ENCODE peak calls at places on chromosomes 16 and 17, in five cellular contexts. H is stimulated activated CD4-positive, alpha-beta T cell treated with anti-CD3 and anti-CD28 coated beads, Interleukin-2, amount 100 ng/mL, for 48 hours; A is activated CD8-positive, alpha-beta memory T cell treated with anti-CD3 and anti-CD28 coated beads for 1 hour; C is upper lobe of right lung; E is NCI-H510A. G is an unnamed sample.

GRCh38 chr17:1865252-1866037 is 35.6 kb downstream of the RPA1 start:
- DNase-seq in H (peak), A (peak), C (no peak), E (no peak), G (no peak)

GRCh38 chr16:10708969-10709368 is 14.2 kb upstream of the TEKT5 start:
- DNase-seq in H (no peak), A (no peak), C (no peak), E (no peak), G (no peak)

GRCh38 chr16:720990-721764 is at the start of gene ANTKMT:
- DNase-seq in H (peak), A (peak), C (peak), E (peak), G (no peak)

GRCh38 chr17:8222380-8222629 is 11.9 kb upstream of the AURKB start:
- DNase-seq in H (no peak), A (no peak), C (no peak), E (no peak), G (no peak)

GRCh38 chr17:46947236-46947635 is 24.3 kb downstream of the GOSR2 start:
- DNase-seq in H (no peak), A (no peak), C (no peak), E (no peak), G (no peak)

GRCh38 chr17:37283414-37283961 is 92.3 kb upstream of the C17orf78 start:
- DNase-seq in H (no peak), A (no peak), C (no peak), E (no peak), G (no peak)

GRCh38 chr16:85552980-85553435 is 60.1 kb upstream of the GSE1 start:
- DNase-seq in H (no peak), A (no peak), C (peak), E (no peak), G (no peak)

GRCh38 chr17:29038511-29039300 is 4.2 kb upstream of the PIPOX start:
- DNase-seq in H (no peak), A (no peak), C (no peak), E (no peak), G (no peak)

GRCh38 chr17:29577009-29577777 is 8.7 kb downstream of the TP53I13 start:
- DNase-seq in H (no peak), A (no peak), C (no peak), E (no peak), G (no peak)

GRCh38 chr17:48113201-48113676 is 5.7 kb downstream of the SNX11 start:
- DNase-seq in H (no peak), A (no peak), C (no peak), E (no peak), G (no peak)

GRCh38 chr16:23403547-23403946 is 49.4 kb downstream of the COG7 start:
- DNase-seq in H (no peak), A (no peak), C (no peak), E (no peak), G (no peak)

GRCh38 chr17:9643611-9644010 is 1.7 kb upstream of the USP43 start:
- DNase-seq in H (no peak), A (no peak), C (no peak), E (no peak), G (no peak)

GRCh38 chr16:15660203-15660601 is 10.2 kb downstream of the NDE1 start:
- DNase-seq in H (no peak), A (no peak), C (no peak), E (no peak), G (no peak)

GRCh38 chr17:82457071-82457789 is 1.3 kb upstream of the NARF start:
- DNase-seq in H (no peak), A (no peak), C (no peak), E (no peak), G (no peak)

GRCh38 chr17:49729074-49729473 is 21.3 kb upstream of the SLC35B1 start:
- DNase-seq in H (no peak), A (no peak), C (no peak), E (no peak), G (no peak)

GRCh38 chr17:28470266-28471126 is 2.9 kb upstream of the SLC13A2 start:
- DNase-seq in H (no peak), A (no peak), C (no peak), E (no peak), G (no peak)

G was measured in cerebellar nuclear complex.